ENCODE peak calls at places on chromosomes 16 and 17, in seven cellular contexts. W is CD8-positive, alpha-beta memory T cell; I is brain microvascular endothelial cell; C is GM06990; A is A549; X is DND-41; M is AG10803. D is an unnamed sample.

GRCh38 chr16:54407596-54407995 is 121.0 kb upstream of the IRX3 start:
- DNase-seq in X (no peak), C (no peak), A (no peak), M (peak; percentile 90), W (no peak), I (peak; percentile 6), D (no peak)

GRCh38 chr16:7867831-7868230 is 535.2 kb downstream of the RBFOX1 start:
- DNase-seq in X (no peak), I (no peak), A (no peak), C (no peak), W (no peak), M (no peak), D (peak; percentile 89)

GRCh38 chr17:83068641-83069570 is 10.5 kb upstream of the METRNL start:
- DNase-seq in X (no peak), M (no peak), C (no peak), W (no peak), A (no peak), I (no peak), D (no peak)

GRCh38 chr17:4087911-4088693 is 54.7 kb downstream of the ZZEF1 start:
- DNase-seq in W (no peak), M (peak; percentile 31), X (no peak), I (peak; percentile 56), C (no peak), A (no peak), D (no peak)

GRCh38 chr17:44353656-44354331 is 8.7 kb downstream of the GRN start:
- DNase-seq in A (no peak), W (peak; percentile 32), C (no peak), X (no peak), I (no peak), M (no peak), D (peak; percentile 45)

GRCh38 chr16:57268804-57269800 is 15.4 kb downstream of the PLLP start:
- DNase-seq in I (peak; percentile 49), M (no peak), A (no peak), W (no peak), C (no peak), X (no peak), D (peak; percentile 82)

GRCh38 chr16:84606081-84606875 is 11.6 kb downstream of the COTL1 start:
- DNase-seq in M (no peak), X (no peak), C (no peak), I (no peak), A (no peak), W (peak; percentile 46), D (no peak)

GRCh38 chr17:48469227-48469626 is 39.2 kb upstream of the SKAP1 start:
- DNase-seq in X (no peak), W (no peak), I (no peak), M (no peak), A (no peak), C (no peak), D (no peak)

GRCh38 chr17:44801880-44802279 is 28.2 kb downstream of the GJC1 start:
- DNase-seq in A (no peak), M (no peak), C (no peak), X (no peak), I (no peak), W (no peak), D (no peak)

GRCh38 chr17:60173304-60173807 is 23.6 kb downstream of the CA4 start:
- DNase-seq in X (no peak), W (no peak), M (peak; percentile 40), C (no peak), A (no peak), I (no peak), D (no peak)

GRCh38 chr16:87457724-87458423 is 35.0 kb downstream of the ZCCHC14 start:
- DNase-seq in X (no peak), M (peak; percentile 99), C (no peak), W (no peak), I (peak; percentile 91), A (no peak), D (peak; percentile 85)

GRCh38 chr16:81997738-81998137 is 13.5 kb downstream of the SDR42E1 start:
- DNase-seq in A (peak; percentile 26), C (no peak), X (no peak), I (peak; percentile 88), W (no peak), M (peak; percentile 92), D (no peak)

GRCh38 chr16:80231118-80231515 is 309.7 kb upstream of the DYNLRB2 start:
- DNase-seq in C (no peak), A (no peak), W (no peak), I (no peak), X (no peak), M (peak; percentile 70), D (no peak)

GRCh38 chr17:63550816-63551639 is 751 bp downstream of the DCAF7 start:
- DNase-seq in I (peak; percentile 42), X (peak; percentile 69), A (peak; percentile 49), C (no peak), M (peak; percentile 7), W (peak; percentile 19), D (peak; percentile 65)

GRCh38 chr17:49021095-49021767 is 24.0 kb downstream of the IGF2BP1 start:
- DNase-seq in A (no peak), C (no peak), X (no peak), M (peak; percentile 59), W (no peak), I (peak; percentile 42), D (peak; percentile 68)

GRCh38 chr16:30637952-30638351 is 12.8 kb upstream of the PRR14 start:
- DNase-seq in W (no peak), X (peak; percentile 41), A (peak; percentile 42), M (peak; percentile 58), I (peak; percentile 42), C (no peak), D (peak; percentile 74)

GRCh38 chr16:84281077-84281476 is 13.6 kb upstream of the WFDC1 start:
- DNase-seq in W (no peak), M (peak; percentile 15), X (peak; percentile 10), I (peak; percentile 13), A (no peak), C (peak; percentile 28), D (peak; percentile 93)

GRCh38 chr16:24986512-24987303 is 28.5 kb downstream of the ARHGAP17 start:
- DNase-seq in C (no peak), X (no peak), I (peak; percentile 83), M (peak; percentile 86), W (no peak), A (peak; percentile 31), D (no peak)

GRCh38 chr16:68792465-68793324 is 50.6 kb upstream of the TANGO6 start:
- DNase-seq in I (peak; percentile 58), C (no peak), W (no peak), A (peak; percentile 21), X (no peak), M (peak; percentile 55), D (no peak)

GRCh38 chr16:89902980-89903379 is 15.7 kb upstream of the MC1R start:
- DNase-seq in W (no peak), X (no peak), M (no peak), I (no peak), A (no peak), C (no peak), D (no peak)

GRCh38 chr17:79916506-79916905 is 77.3 kb upstream of the CBX4 start:
- DNase-seq in M (no peak), A (no peak), W (no peak), I (no peak), C (no peak), X (no peak), D (no peak)

GRCh38 chr16:19330801-19331484 is 45.4 kb downstream of the CLEC19A start:
- DNase-seq in I (peak; percentile 14), C (no peak), A (peak; percentile 41), M (peak; percentile 42), X (no peak), W (no peak), D (peak; percentile 74)

GRCh38 chr17:56754523-56755208 is 79.1 kb downstream of the C17orf67 start:
- DNase-seq in X (peak; percentile 31), W (no peak), A (peak; percentile 70), C (no peak), M (peak; percentile 65), I (peak; percentile 45), D (peak; percentile 77)

GRCh38 chr16:55760665-55761035 is 72.2 kb downstream of the CES1 start:
- DNase-seq in X (no peak), M (no peak), A (no peak), C (no peak), I (no peak), W (no peak), D (no peak)

GRCh38 chr17:16872836-16873653 is 98.9 kb downstream of the TNFRSF13B start:
- DNase-seq in I (no peak), M (no peak), C (no peak), A (peak; percentile 72), W (no peak), X (peak; percentile 51), D (peak; percentile 61)

GRCh38 chr17:27511154-27511553 is 54.9 kb downstream of the KSR1 start:
- DNase-seq in M (no peak), X (no peak), I (no peak), C (no peak), W (no peak), A (no peak), D (no peak)

GRCh38 chr16:31052131-31052530 is 18.8 kb downstream of the STX4 start:
- DNase-seq in I (peak; percentile 93), X (no peak), C (no peak), A (peak; percentile 90), M (peak; percentile 91), W (no peak), D (no peak)

DNA sequence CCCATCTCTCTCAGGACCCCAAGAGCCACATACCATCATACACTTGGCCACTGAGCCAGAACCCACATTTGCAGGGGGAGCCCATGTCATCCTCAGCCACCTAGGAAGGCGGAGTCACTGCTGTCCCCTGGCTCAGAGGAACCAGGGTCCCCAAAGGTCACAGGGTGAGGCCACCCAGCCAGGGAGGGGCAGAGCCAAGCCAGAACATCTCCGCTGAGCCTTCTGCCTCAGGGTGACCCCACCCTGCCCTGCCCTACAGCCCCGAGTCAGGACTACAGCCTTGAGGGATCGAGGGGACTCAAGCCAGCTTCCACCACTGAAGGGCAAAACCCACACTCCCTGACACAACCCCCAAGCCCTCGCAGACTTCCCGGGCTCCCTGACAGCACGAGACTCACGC is 17.5 kb downstream of the PIEZO1 start:
- DNase-seq in W (no peak), M (no peak), X (no peak), A (no peak), C (no peak), I (no peak), D (no peak)
- H3K4me3 ChIP-seq in W (no peak overlapping the region), M (no peak overlapping the region), X (no peak overlapping the region), A (no peak overlapping the region), C (no peak overlapping the region), I (no peak overlapping the region), D (no peak overlapping the region)

GRCh38 chr17:41678907-41679739 is 9.6 kb upstream of the EIF1 start:
- DNase-seq in I (no peak), C (peak; percentile 50), X (peak; percentile 79), M (peak; percentile 59), W (peak; percentile 52), A (no peak), D (peak; percentile 69)
- H3K4me3 ChIP-seq in I (peak overlapping the region; percentile 12), C (peak overlapping the region; percentile 55), X (no peak overlapping the region), M (peak overlapping the region; percentile 42), W (peak overlapping the region; percentile 55), A (peak overlapping the region; percentile 3), D (no peak overlapping the region)

GRCh38 chr16:2046125-2046888 is 1.3 kb downstream of the NTHL1 start:
- DNase-seq in W (no peak), A (no peak), I (no peak), X (no peak), C (no peak), M (no peak), D (no peak)
- H3K4me3 ChIP-seq in W (no peak overlapping the region), A (peak overlapping the region; percentile 68), I (no peak overlapping the region), X (no peak overlapping the region), C (peak overlapping the region; percentile 91), M (no peak overlapping the region), D (no peak overlapping the region)

DNA sequence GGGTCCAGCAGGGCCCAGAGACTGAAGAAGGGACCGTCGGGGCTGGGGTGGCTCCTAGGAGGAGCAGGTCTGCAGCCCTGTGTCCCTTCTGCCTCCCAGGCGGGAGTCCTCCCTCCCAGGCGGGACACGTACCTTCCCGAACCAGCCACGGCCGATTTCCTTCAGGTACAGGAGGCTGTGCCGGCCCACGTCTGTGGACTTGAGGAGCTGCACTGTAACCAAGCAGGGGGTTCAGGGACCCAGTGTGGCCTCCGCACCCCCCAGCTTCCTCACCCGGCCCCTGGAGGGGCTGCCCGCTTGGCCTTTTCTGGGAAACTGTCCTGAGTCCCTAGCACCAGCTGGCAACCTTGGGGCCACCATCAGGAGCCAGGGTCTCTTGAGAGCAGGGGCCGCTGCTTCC is 37.0 kb upstream of the PVALEF start:
- DNase-seq in C (no peak), X (no peak), A (no peak), I (no peak), M (no peak), W (no peak), D (no peak)
- H3K4me3 ChIP-seq in C (no peak overlapping the region), X (no peak overlapping the region), A (no peak overlapping the region), I (no peak overlapping the region), M (no peak overlapping the region), W (no peak overlapping the region), D (no peak overlapping the region)